ENCODE peak calls at places on chromosomes 11 and 22, in five cellular contexts. V is stimulated activated CD4-positive, alpha-beta T cell treated with anti-CD3 and anti-CD28 coated beads, Interleukin-15, amount 100 ng/mL, for 24 hours; D is anterior cingulate cortex; C is GM23248; W is hepatic stellate cell. P is an unnamed sample.
A peak's percentile ranks its signal among the peaks of the same experiment; 100 is the strongest.

GRCh38 chr11:58494096-58494495 is 13.8 kb downstream of the OR5B21 start:
- DNase-seq in V (no peak), D (no peak), C (peak; percentile 53), W (no peak), P (peak; percentile 40)

GRCh38 chr22:35900483-35901168 is 128.0 kb downstream of the RBFOX2 start:
- DNase-seq in V (peak; percentile 22), D (no peak), C (peak; percentile 77), W (peak; percentile 42), P (peak; percentile 81)

GRCh38 chr11:72352859-72353551 is 81.3 kb downstream of the CLPB start:
- DNase-seq in V (peak; percentile 34), D (peak; percentile 6), C (peak; percentile 82), W (peak; percentile 46), P (peak; percentile 86)

GRCh38 chr22:49406047-49406650 is 421.5 kb downstream of the BRD1 start:
- DNase-seq in V (no peak), D (no peak), C (no peak), W (no peak), P (no peak)

GRCh38 chr11:5989203-5989602 is 2.4 kb upstream of the OR52L1 start:
- DNase-seq in V (no peak), D (no peak), C (no peak), W (no peak), P (no peak)

GRCh38 chr22:30005213-30005857 is 74.9 kb upstream of the HORMAD2 start:
- DNase-seq in V (peak; percentile 71), D (peak; percentile 33), C (peak; percentile 70), W (peak; percentile 49), P (peak; percentile 75)

GRCh38 chr11:43282607-43283440 is 29.0 kb upstream of the API5 start:
- DNase-seq in V (peak; percentile 55), D (peak; percentile 20), C (peak; percentile 52), W (peak; percentile 42), P (peak; percentile 33)

GRCh38 chr22:43544282-43544673 is 132.5 kb downstream of the MPPED1 start:
- DNase-seq in V (no peak), D (no peak), C (no peak), W (no peak), P (no peak)

GRCh38 chr11:57763568-57763967 is 2.0 kb downstream of the CTNND1 start:
- DNase-seq in V (no peak), D (no peak), C (peak; percentile 72), W (peak; percentile 64), P (peak; percentile 58)

GRCh38 chr11:131524186-131524585 is 153.8 kb downstream of the NTM start:
- DNase-seq in V (no peak), D (no peak), C (no peak), W (no peak), P (no peak)

GRCh38 chr11:55795256-55795655 is at the start of gene OR5D14:
- DNase-seq in V (no peak), D (no peak), C (no peak), W (no peak), P (no peak)

GRCh38 chr11:124108158-124108557 is 7.1 kb upstream of the VWA5A start:
- DNase-seq in V (peak; percentile 10), D (no peak), C (peak; percentile 13), W (no peak), P (no peak)

GRCh38 chr11:2482199-2482598 is 37.4 kb downstream of the KCNQ1 start:
- DNase-seq in V (no peak), D (no peak), C (no peak), W (no peak), P (no peak)

GRCh38 chr11:117473692-117474091 is 146.0 kb downstream of the CEP164 start:
- DNase-seq in V (no peak), D (no peak), C (no peak), W (no peak), P (no peak)

GRCh38 chr11:87038235-87038960 is 664 bp downstream of the TMEM135 start:
- DNase-seq in V (no peak), D (no peak), C (peak; percentile 48), W (no peak), P (peak; percentile 18)

GRCh38 chr11:20363500-20364411 is at the start of gene HTATIP2:
- DNase-seq in V (peak; percentile 84), D (peak; percentile 75), C (peak; percentile 62), W (peak; percentile 54), P (peak; percentile 41)

GRCh38 chr11:130653838-130654601 is 205.6 kb downstream of the ADAMTS15 start:
- DNase-seq in V (no peak), D (peak; percentile 28), C (peak; percentile 72), W (peak; percentile 41), P (no peak)

GRCh38 chr11:118115048-118115447 is 28.3 kb upstream of the SMIM35 start:
- DNase-seq in V (no peak), D (no peak), C (no peak), W (no peak), P (no peak)

GRCh38 chr11:106463796-106464201 is 386.3 kb downstream of the AASDHPPT start:
- DNase-seq in V (no peak), D (no peak), C (no peak), W (peak; percentile 51), P (no peak)

GRCh38 chr11:128741511-128741910 is 47.6 kb downstream of the FLI1 start:
- DNase-seq in V (no peak), D (no peak), C (no peak), W (no peak), P (no peak)